ENCODE peak calls at places on chromosomes 7 and 10, in four cellular contexts. One of them, this sample, is unnamed.
A peak's percentile ranks its signal among the peaks of the same experiment; 100 is the strongest.

GRCh38 chr7:91311844-91312243 is 47.6 kb downstream of the FZD1 start:
- DNase-seq in H54: no peak
- DNase-seq in heart right ventricle: no peak
- DNase-seq in astrocyte of the hippocampus: no peak
- DNase-seq in this sample: no peak

GRCh38 chr7:30363778-30364563 is 79.6 kb downstream of the ZNRF2 start:
- DNase-seq in H54: no peak
- DNase-seq in heart right ventricle: no peak
- DNase-seq in astrocyte of the hippocampus: no peak
- DNase-seq in this sample: no peak

GRCh38 chr10:44865289-44865671 is 45.9 kb upstream of the TMEM72 start:
- DNase-seq in H54: no peak
- DNase-seq in heart right ventricle: peak; percentile 54
- DNase-seq in astrocyte of the hippocampus: no peak
- DNase-seq in this sample: no peak

GRCh38 chr7:38312776-38313175 is 39.3 kb upstream of the TARP start:
- DNase-seq in H54: no peak
- DNase-seq in heart right ventricle: no peak
- DNase-seq in astrocyte of the hippocampus: no peak
- DNase-seq in this sample: no peak

GRCh38 chr7:142612264-142612881 is 136.9 kb upstream of the PRSS1 start:
- DNase-seq in H54: no peak
- DNase-seq in heart right ventricle: no peak
- DNase-seq in astrocyte of the hippocampus: peak; percentile 4
- DNase-seq in this sample: no peak

GRCh38 chr10:130766716-130767115 is 544.8 kb downstream of the TCERG1L start:
- DNase-seq in H54: no peak
- DNase-seq in heart right ventricle: no peak
- DNase-seq in astrocyte of the hippocampus: no peak
- DNase-seq in this sample: no peak

GRCh38 chr7:44326261-44327125 is 1.1 kb upstream of the CAMK2B start:
- DNase-seq in H54: no peak
- DNase-seq in heart right ventricle: no peak
- DNase-seq in astrocyte of the hippocampus: no peak
- DNase-seq in this sample: no peak

GRCh38 chr10:109894516-109894915 is 28.8 kb downstream of the XPNPEP1 start:
- DNase-seq in H54: no peak
- DNase-seq in heart right ventricle: peak; percentile 73
- DNase-seq in astrocyte of the hippocampus: peak; percentile 81
- DNase-seq in this sample: no peak

GRCh38 chr7:115679976-115680375 is 350.6 kb downstream of the TFEC start:
- DNase-seq in H54: no peak
- DNase-seq in heart right ventricle: no peak
- DNase-seq in astrocyte of the hippocampus: peak; percentile 50
- DNase-seq in this sample: peak; percentile 22

GRCh38 chr10:59098387-59098786 is 78.1 kb upstream of the PHYHIPL start:
- DNase-seq in H54: no peak
- DNase-seq in heart right ventricle: no peak
- DNase-seq in astrocyte of the hippocampus: peak; percentile 52
- DNase-seq in this sample: no peak

This sample was measured in Panc1.